ENCODE peak calls at places on chromosomes 5 and 9, in eight cellular contexts. E is SW 1271, G is DMS 273 treated with DMSO at 0.1 percent for 48 hours, Y is RCC 7860, N is amniotic stem cell, F is aorta, L is cardiac fibroblast, A is EL. S is an unnamed sample.

GRCh38 chr9:98775831-98776441 is 20.4 kb downstream of the ANKS6 start:
- DNase-seq in F (no peak), N (peak), L (peak), E (peak), Y (no peak), A (peak), G (peak), S (no peak)

GRCh38 chr5:1918488-1919208 is 35.9 kb upstream of the IRX4 start:
- DNase-seq in N (no peak), Y (no peak), A (no peak), G (no peak), L (no peak), F (no peak), E (no peak), S (no peak)

GRCh38 chr5:168776023-168776422 is 196.9 kb upstream of the PANK3 start:
- DNase-seq in A (no peak), N (no peak), E (no peak), Y (no peak), L (no peak), G (no peak), F (no peak), S (no peak)

GRCh38 chr9:37201581-37201980 is 81.2 kb downstream of the ZCCHC7 start:
- DNase-seq in Y (no peak), G (no peak), L (no peak), E (no peak), F (no peak), N (no peak), A (no peak), S (no peak)

GRCh38 chr9:122382901-122383850 is 12.4 kb downstream of the PTGS1 start:
- DNase-seq in A (no peak), N (no peak), G (no peak), L (peak), E (no peak), F (no peak), Y (no peak), S (no peak)

GRCh38 chr5:2657151-2657550 is 94.3 kb downstream of the IRX2 start:
- DNase-seq in Y (no peak), N (no peak), A (no peak), E (no peak), G (no peak), F (no peak), L (no peak), S (no peak)

GRCh38 chr5:44388504-44389409 is 463 bp downstream of the FGF10 start:
- DNase-seq in F (peak), A (no peak), E (no peak), Y (no peak), L (peak), G (no peak), N (no peak), S (no peak)

GRCh38 chr9:69122086-69122390 is 52.0 kb upstream of the TJP2 start:
- DNase-seq in A (peak), F (peak), N (peak), Y (peak), G (no peak), L (peak), E (no peak), S (peak)

GRCh38 chr9:68685770-68686169 is 19.3 kb upstream of the PIP5K1B start:
- DNase-seq in L (no peak), G (no peak), F (no peak), A (peak), E (peak), N (no peak), Y (no peak), S (no peak)

GRCh38 chr5:134462047-134462575 is 50.4 kb upstream of the CDKN2AIPNL start:
- DNase-seq in G (no peak), Y (no peak), F (peak), E (no peak), N (no peak), L (no peak), A (no peak), S (no peak)